ENCODE peak calls at places on chromosomes 3 and 15, in ten cellular contexts. D is hepatocyte, S is GM23338, X is neural progenitor cell, K is brain microvascular endothelial cell, Q is breast epithelium, T is stomach, C is tibial artery, B is fibroblast of lung, N is colonic mucosa. A is an unnamed sample.

GRCh38 chr3:108293858-108294257 is 2.5 kb upstream of the HHLA2 start:
- DNase-seq in D (no peak), S (no peak), X (no peak), K (no peak), Q (no peak), T (no peak), C (no peak), B (no peak), N (no peak), A (no peak)

GRCh38 chr3:159783780-159784747 is 204.6 kb upstream of the IL12A start:
- DNase-seq in D (no peak), S (no peak), X (no peak), K (no peak), Q (no peak), T (no peak), C (no peak), B (no peak), N (no peak), A (no peak)

GRCh38 chr3:160567774-160568173 is 2.4 kb upstream of the KPNA4 start:
- DNase-seq in D (no peak), S (no peak), X (no peak), K (no peak), Q (no peak), T (no peak), C (no peak), B (no peak), N (no peak), A (no peak)

GRCh38 chr3:4741404-4742307 is 237.6 kb upstream of the BHLHE40 start:
- DNase-seq in D (peak; percentile 46), S (no peak), X (no peak), K (peak; percentile 99), Q (no peak), T (peak; percentile 65), C (peak; percentile 92), B (peak; percentile 96), N (peak; percentile 73), A (no peak)

GRCh38 chr3:11140054-11140712 is 14.1 kb upstream of the HRH1 start:
- DNase-seq in D (peak; percentile 27), S (no peak), X (no peak), K (no peak), Q (no peak), T (peak; percentile 27), C (peak; percentile 67), B (peak; percentile 79), N (peak; percentile 87), A (no peak)

GRCh38 chr15:69807752-69808151 is 290.0 kb downstream of the TLE3 start:
- DNase-seq in D (peak; percentile 23), S (no peak), X (no peak), K (peak; percentile 33), Q (no peak), T (no peak), C (peak; percentile 80), B (peak; percentile 41), N (no peak), A (no peak)

GRCh38 chr15:69652906-69653305 is 200.3 kb downstream of the RPLP1 start:
- DNase-seq in D (no peak), S (no peak), X (no peak), K (no peak), Q (peak; percentile 20), T (no peak), C (no peak), B (no peak), N (no peak), A (no peak)

GRCh38 chr3:144821583-144821982 is 850.0 kb downstream of the DIPK2A start:
- DNase-seq in D (no peak), S (no peak), X (no peak), K (no peak), Q (no peak), T (no peak), C (no peak), B (peak; percentile 74), N (no peak), A (no peak)

GRCh38 chr3:69079269-69080159 is 651 bp downstream of the UBA3 start:
- DNase-seq in D (peak; percentile 43), S (peak; percentile 44), X (peak; percentile 62), K (no peak), Q (no peak), T (no peak), C (no peak), B (no peak), N (no peak), A (no peak)

GRCh38 chr3:70620956-70621355 is 308.5 kb upstream of the MDFIC2 start:
- DNase-seq in D (no peak), S (peak; percentile 7), X (no peak), K (no peak), Q (no peak), T (no peak), C (no peak), B (no peak), N (no peak), A (no peak)

GRCh38 chr3:40753371-40753770 is 228.6 kb downstream of the ZNF621 start:
- DNase-seq in D (no peak), S (no peak), X (no peak), K (no peak), Q (no peak), T (no peak), C (no peak), B (no peak), N (no peak), A (no peak)

GRCh38 chr15:60370804-60371700 is 26.7 kb downstream of the ANXA2 start:
- DNase-seq in D (peak; percentile 85), S (no peak), X (no peak), K (peak; percentile 98), Q (peak; percentile 79), T (peak; percentile 78), C (peak; percentile 94), B (peak; percentile 97), N (peak; percentile 79), A (no peak)
- TF ChIP-seq CTCF in D (no peak), S (no peak), X (no peak), K (no peak), Q (no peak), T (no peak), C (no peak), B (no peak), N (no peak), A (no peak)

GRCh38 chr3:73536952-73537351 is 87.8 kb downstream of the PDZRN3 start:
- DNase-seq in D (no peak), S (no peak), X (no peak), K (no peak), Q (no peak), T (no peak), C (no peak), B (no peak), N (no peak), A (no peak)

GRCh38 chr3:73535935-73536334 is 88.8 kb downstream of the PDZRN3 start:
- DNase-seq in D (no peak), S (no peak), X (no peak), K (no peak), Q (no peak), T (no peak), C (no peak), B (no peak), N (no peak), A (no peak)

GRCh38 chr3:73542127-73542526 is 82.6 kb downstream of the PDZRN3 start:
- DNase-seq in D (no peak), S (no peak), X (no peak), K (no peak), Q (peak; percentile 71), T (peak; percentile 47), C (no peak), B (no peak), N (peak; percentile 73), A (no peak)

GRCh38 chr3:73536336-73536895 is 88.3 kb downstream of the PDZRN3 start:
- DNase-seq in D (no peak), S (no peak), X (no peak), K (no peak), Q (no peak), T (no peak), C (no peak), B (no peak), N (no peak), A (no peak)

DNA sequence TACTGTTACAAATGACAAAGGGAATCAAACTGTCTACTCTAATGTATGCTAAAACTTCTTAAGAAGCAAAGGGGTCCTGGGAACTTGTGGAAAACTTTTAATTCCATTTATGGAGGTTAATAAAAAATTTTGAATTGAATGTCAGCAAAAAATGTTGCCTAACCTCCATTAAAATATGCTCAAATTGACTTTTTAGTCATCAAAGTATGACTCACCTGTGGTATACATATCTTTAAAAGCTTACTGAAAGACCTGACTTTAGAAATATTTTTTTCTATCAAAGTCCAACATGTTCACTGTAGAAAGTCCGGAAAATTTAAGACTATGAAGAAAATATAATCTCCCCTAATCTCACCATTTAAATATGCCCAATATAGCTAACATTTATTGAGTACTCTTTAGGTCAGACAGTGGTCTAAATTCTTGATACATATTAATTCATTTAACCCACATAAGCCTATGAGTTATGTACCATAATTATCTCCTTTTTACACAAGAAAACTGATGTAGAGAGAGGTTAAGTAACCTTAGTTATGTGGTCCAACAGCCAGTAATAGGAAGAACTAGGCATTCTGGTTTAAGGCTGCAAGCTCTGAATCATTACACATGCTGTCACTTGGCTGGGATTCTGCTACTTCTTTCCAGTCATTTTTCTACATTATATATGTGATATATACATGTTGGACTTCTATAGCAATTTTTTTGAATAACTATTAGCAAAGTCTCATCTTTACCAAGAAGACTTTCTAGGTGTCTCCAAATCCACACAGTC is 83.6 kb downstream of the PDZRN3 start:
- DNase-seq in D (no peak), S (no peak), X (no peak), K (no peak), Q (no peak), T (no peak), C (no peak), B (peak; percentile 32), N (no peak), A (no peak)
- H3K27ac ChIP-seq in D (no peak overlapping the region), S (no peak overlapping the region), X (no peak overlapping the region), K (no peak overlapping the region), Q (peak overlapping the region; percentile 35), T (no peak overlapping the region), C (no peak overlapping the region), B (no peak overlapping the region), N (no peak overlapping the region), A (no peak overlapping the region)

DNA sequence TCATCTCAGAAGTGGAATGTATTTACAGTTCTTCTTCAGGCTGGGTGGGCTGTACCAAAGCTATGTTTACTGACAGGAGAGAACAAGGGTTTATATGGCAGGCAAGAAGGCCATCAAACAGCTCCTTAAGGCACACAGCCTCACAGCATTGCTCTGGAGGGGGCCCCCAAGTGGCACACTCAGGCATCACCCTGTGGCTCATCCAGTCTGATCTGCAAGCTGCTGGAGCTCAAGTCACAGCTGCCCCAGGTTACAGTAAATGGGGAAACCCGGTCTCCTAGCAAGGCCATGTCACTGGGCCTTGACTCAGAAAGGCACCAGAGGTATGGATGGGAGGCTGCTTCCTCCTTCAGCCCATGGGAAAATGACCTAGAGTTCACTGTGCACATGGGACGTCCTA is 67.4 kb downstream of the TFG start:
- DNase-seq in D (no peak), S (peak; percentile 52), X (peak; percentile 23), K (no peak), Q (no peak), T (no peak), C (no peak), B (no peak), N (no peak), A (no peak)
- TF ChIP-seq CTCF in D (no peak), S (peak; percentile 54), X (peak; percentile 22), K (peak; percentile 41), Q (no peak), T (no peak), C (no peak), B (no peak), N (no peak), A (no peak)

DNA sequence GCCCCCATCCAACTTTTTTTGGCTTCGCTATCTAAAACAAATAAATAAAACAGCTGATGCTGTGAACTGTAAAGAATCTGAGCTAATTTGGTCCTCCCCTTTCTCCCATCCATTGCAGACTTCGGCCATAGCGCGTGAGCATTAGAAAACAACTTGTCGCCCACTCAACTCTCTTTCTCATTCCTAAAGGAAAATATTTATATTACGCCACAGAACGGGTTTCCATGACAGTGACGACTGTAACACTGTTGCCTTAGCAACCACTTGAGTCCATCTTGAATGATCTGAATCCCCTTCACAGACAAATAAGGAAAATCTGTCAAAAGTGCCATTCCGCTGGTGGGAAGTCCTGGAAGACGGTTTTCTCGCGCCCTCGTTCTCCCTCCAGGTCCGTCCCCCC is 50.7 kb downstream of the CRYGS start:
- DNase-seq in D (no peak), S (no peak), X (no peak), K (peak; percentile 80), Q (no peak), T (no peak), C (no peak), B (peak; percentile 43), N (no peak), A (no peak)
- H3K27ac ChIP-seq in D (no peak overlapping the region), S (no peak overlapping the region), X (no peak overlapping the region), K (peak overlapping the region; percentile 9), Q (no peak overlapping the region), T (no peak overlapping the region), C (peak overlapping the region; percentile 81), B (no peak overlapping the region), N (no peak overlapping the region), A (no peak overlapping the region)

A was measured in CD4-positive, alpha-beta T cell.